ENCODE peak calls at places on chromosomes 1 and 21, in eight cellular contexts. Q is T1000; T is right cardiac atrium; I is NCI-H1694; X is activated CD4-positive, alpha-beta T cell treated with anti-CD3 and anti-CD28 coated beads for 36 hours; H is IMR-90; W is effector CD4-positive, alpha-beta T cell; F is EH. N is an unnamed sample.
A peak's percentile ranks its signal among the peaks of the same experiment; 100 is the strongest.

GRCh38 chr1:214551436-214552173 is at the start of gene PTPN14:
- DNase-seq in Q (peak; percentile 90), X (peak; percentile 47), T (peak; percentile 96), I (peak; percentile 25), W (no peak), H (peak; percentile 96), F (peak; percentile 97), N (peak; percentile 90)

GRCh38 chr1:178931843-178932551 is 61.1 kb upstream of the ANGPTL1 start:
- DNase-seq in H (peak; percentile 32), T (peak; percentile 95), I (no peak), F (peak; percentile 63), W (no peak), X (no peak), Q (no peak), N (peak; percentile 78)

GRCh38 chr1:178107823-178108222 is 13.9 kb downstream of the RASAL2 start:
- DNase-seq in Q (no peak), T (no peak), F (no peak), W (no peak), I (no peak), H (no peak), X (no peak), N (no peak)

GRCh38 chr1:110281363-110282290 is 57.5 kb upstream of the RBM15 start:
- DNase-seq in H (peak; percentile 22), W (no peak), X (no peak), I (peak; percentile 90), T (no peak), F (no peak), Q (no peak), N (no peak)

GRCh38 chr1:12339410-12339809 is 109.6 kb downstream of the VPS13D start:
- DNase-seq in W (no peak), H (no peak), X (no peak), T (no peak), Q (no peak), F (no peak), I (no peak), N (no peak)

GRCh38 chr21:39674794-39675193 is 62.1 kb downstream of the B3GALT5 start:
- DNase-seq in F (no peak), H (no peak), I (no peak), W (no peak), Q (no peak), T (no peak), X (no peak), N (no peak)

GRCh38 chr1:60972841-60973364 is 109.5 kb upstream of the NFIA start:
- DNase-seq in Q (peak; percentile 3), W (no peak), T (no peak), F (peak; percentile 93), X (no peak), I (no peak), H (peak; percentile 76), N (no peak)

GRCh38 chr21:30434033-30434631 is 4.1 kb downstream of the KRTAP13-4 start:
- DNase-seq in W (no peak), H (no peak), Q (no peak), X (peak; percentile 43), F (no peak), T (no peak), I (peak; percentile 14), N (no peak)

GRCh38 chr1:84959294-84959693 is 37.6 kb downstream of the MCOLN2 start:
- DNase-seq in H (peak; percentile 66), I (no peak), W (no peak), F (peak; percentile 24), T (no peak), X (peak; percentile 77), Q (no peak), N (no peak)

GRCh38 chr1:97996880-97997279 is 76.0 kb upstream of the DPYD start:
- DNase-seq in X (no peak), Q (no peak), H (peak; percentile 8), I (no peak), W (no peak), T (no peak), F (peak; percentile 21), N (no peak)

GRCh38 chr1:31297273-31298247 is 728 bp downstream of the ZCCHC17 start:
- DNase-seq in F (peak; percentile 64), W (no peak), X (peak; percentile 9), H (peak; percentile 37), T (no peak), I (no peak), Q (no peak), N (no peak)

GRCh38 chr1:111202707-111203623 is 2.5 kb upstream of the DENND2D start:
- DNase-seq in Q (no peak), T (no peak), W (no peak), I (no peak), F (no peak), H (no peak), X (no peak), N (no peak)

GRCh38 chr1:145926706-145927072 is 595 bp downstream of the RBM8A start:
- DNase-seq in W (no peak), I (no peak), H (no peak), Q (no peak), F (no peak), X (peak; percentile 73), T (peak; percentile 39), N (no peak)

GRCh38 chr1:201648066-201648910 is 109.4 kb downstream of the NAV1 start:
- DNase-seq in T (peak; percentile 84), I (peak; percentile 26), H (peak; percentile 75), Q (peak; percentile 25), F (peak; percentile 78), X (peak; percentile 23), W (no peak), N (peak; percentile 59)

GRCh38 chr1:50593515-50593914 is 170.3 kb upstream of the DMRTA2 start:
- DNase-seq in X (no peak), H (no peak), I (no peak), T (no peak), Q (no peak), W (no peak), F (no peak), N (no peak)

GRCh38 chr1:205658943-205659581 is 21.2 kb downstream of the SLC45A3 start:
- DNase-seq in W (peak; percentile 60), Q (peak; percentile 56), F (peak; percentile 69), I (peak; percentile 82), H (peak; percentile 53), T (peak; percentile 95), X (peak; percentile 88), N (peak; percentile 86)

GRCh38 chr1:7335224-7335879 is 435.7 kb upstream of the VAMP3 start:
- DNase-seq in T (no peak), X (no peak), I (no peak), Q (peak; percentile 25), H (peak; percentile 76), F (peak; percentile 19), W (no peak), N (no peak)

GRCh38 chr1:31920986-31921385 is 17.2 kb downstream of the PTP4A2 start:
- DNase-seq in F (no peak), W (no peak), T (no peak), H (no peak), I (no peak), X (no peak), Q (no peak), N (no peak)

GRCh38 chr21:41326414-41327080 is 9.9 kb downstream of the FAM3B start:
- DNase-seq in T (no peak), F (no peak), Q (no peak), I (no peak), X (no peak), H (no peak), W (no peak), N (no peak)